ENCODE peak calls at places on chromosomes 6 and 20, in five cellular contexts. H is HEK293T; R is ovary; N is NCI-H510A treated with DMSO at 0.1 percent for 48 hours; C is CD4-positive, alpha-beta T cell. Z is an unnamed sample.

GRCh38 chr20:63978319-63979220 is 872 bp downstream of the SAMD10 start:
- DNase-seq in H (peak), R (peak), N (peak), C (peak), Z (peak)

GRCh38 chr20:47326718-47327137 is 29.8 kb downstream of the ZMYND8 start:
- DNase-seq in H (no peak), R (no peak), N (no peak), C (no peak), Z (peak)

GRCh38 chr6:161889324-161889723 is 615.5 kb upstream of the AGPAT4 start:
- DNase-seq in H (no peak), R (no peak), N (no peak), C (no peak), Z (no peak)

GRCh38 chr6:33374359-33374910 is 17.2 kb upstream of the KIFC1 start:
- DNase-seq in H (no peak), R (no peak), N (no peak), C (no peak), Z (no peak)

GRCh38 chr20:47778398-47779354 is 6.6 kb downstream of the SULF2 start:
- DNase-seq in H (no peak), R (peak), N (no peak), C (no peak), Z (peak)

GRCh38 chr20:4060054-4060795 is 44.9 kb upstream of the RNF24 start:
- DNase-seq in H (no peak), R (no peak), N (no peak), C (no peak), Z (no peak)

GRCh38 chr6:16625319-16626240 is 135.7 kb downstream of the ATXN1 start:
- DNase-seq in H (no peak), R (no peak), N (no peak), C (no peak), Z (peak)

GRCh38 chr6:97497713-97498331 is 214.8 kb upstream of the MMS22L start:
- DNase-seq in H (peak), R (no peak), N (peak), C (peak), Z (peak)

GRCh38 chr20:56111951-56112730 is 106.8 kb upstream of the CBLN4 start:
- DNase-seq in H (no peak), R (no peak), N (no peak), C (no peak), Z (peak)

GRCh38 chr6:75089921-75090320 is 115.9 kb downstream of the COL12A1 start:
- DNase-seq in H (no peak), R (no peak), N (no peak), C (no peak), Z (no peak)

GRCh38 chr6:125255201-125255600 is 46.6 kb downstream of the HDDC2 start:
- DNase-seq in H (no peak), R (no peak), N (no peak), C (no peak), Z (no peak)

GRCh38 chr20:33399924-33400323 is 1.4 kb downstream of the CDK5RAP1 start:
- DNase-seq in H (no peak), R (no peak), N (no peak), C (no peak), Z (no peak)

GRCh38 chr20:35446356-35447078 is 8.5 kb upstream of the GDF5 start:
- DNase-seq in H (no peak), R (no peak), N (no peak), C (no peak), Z (peak)

GRCh38 chr6:139883776-139884175 is 509.3 kb upstream of the CITED2 start:
- DNase-seq in H (no peak), R (no peak), N (no peak), C (no peak), Z (no peak)

GRCh38 chr6:32973144-32973854 is 4.9 kb downstream of the BRD2 start:
- DNase-seq in H (no peak), R (peak), N (no peak), C (peak), Z (peak)

GRCh38 chr20:34952676-34953075 is 2.9 kb downstream of the GSS start:
- DNase-seq in H (no peak), R (no peak), N (no peak), C (no peak), Z (no peak)

GRCh38 chr6:138815797-138816528 is 20.1 kb downstream of the ECT2L start:
- DNase-seq in H (peak), R (no peak), N (peak), C (no peak), Z (peak)

GRCh38 chr6:2655844-2656433 is 94.8 kb downstream of the MYLK4 start:
- DNase-seq in H (no peak), R (no peak), N (no peak), C (no peak), Z (no peak)

GRCh38 chr6:52227495-52227894 is 16.8 kb downstream of the IL17F start:
- DNase-seq in H (no peak), R (no peak), N (no peak), C (no peak), Z (peak)

GRCh38 chr6:137493218-137494038 is 766 bp downstream of the OLIG3 start:
- DNase-seq in H (no peak), R (no peak), N (peak), C (no peak), Z (no peak)

Z was measured in RPMI7951.